ENCODE peak calls at places on chromosome 6, in ten cellular contexts. One of them, this sample, is unnamed.

GRCh38 chr6:26053929-26054658 is 33.1 kb upstream of the HFE start:
- DNase-seq in astrocyte: no peak
- DNase-seq in GM23248: peak; percentile 50
- DNase-seq in colonic mucosa: no peak
- DNase-seq in fibroblast of lung: peak; percentile 34
- DNase-seq in endodermal cell: no peak
- DNase-seq in neural progenitor cell: no peak
- DNase-seq in H9: no peak
- DNase-seq in SK-N-SH: no peak
- DNase-seq in MM.1S: no peak
- DNase-seq in this sample: no peak

GRCh38 chr6:158461954-158462353 is 97.9 kb upstream of the TMEM181 start:
- DNase-seq in endodermal cell: no peak
- DNase-seq in H9: no peak
- DNase-seq in neural progenitor cell: no peak
- DNase-seq in MM.1S: no peak
- DNase-seq in SK-N-SH: no peak
- DNase-seq in colonic mucosa: no peak
- DNase-seq in fibroblast of lung: no peak
- DNase-seq in astrocyte: no peak
- DNase-seq in GM23248: no peak
- DNase-seq in this sample: no peak

GRCh38 chr6:142820336-142821016 is 124.5 kb downstream of the HIVEP2 start:
- DNase-seq in SK-N-SH: no peak
- DNase-seq in endodermal cell: no peak
- DNase-seq in GM23248: no peak
- DNase-seq in MM.1S: peak; percentile 18
- DNase-seq in colonic mucosa: no peak
- DNase-seq in H9: no peak
- DNase-seq in astrocyte: no peak
- DNase-seq in fibroblast of lung: peak; percentile 29
- DNase-seq in neural progenitor cell: no peak
- DNase-seq in this sample: no peak

GRCh38 chr6:33446356-33446755 is 8.0 kb upstream of the ZBTB9 start:
- DNase-seq in astrocyte: no peak
- DNase-seq in fibroblast of lung: no peak
- DNase-seq in SK-N-SH: peak; percentile 8
- DNase-seq in colonic mucosa: no peak
- DNase-seq in MM.1S: no peak
- DNase-seq in GM23248: no peak
- DNase-seq in endodermal cell: no peak
- DNase-seq in H9: no peak
- DNase-seq in neural progenitor cell: no peak
- DNase-seq in this sample: peak; percentile 12

GRCh38 chr6:157574851-157575424 is 193.9 kb downstream of the ZDHHC14 start:
- DNase-seq in fibroblast of lung: no peak
- DNase-seq in colonic mucosa: peak; percentile 8
- DNase-seq in GM23248: no peak
- DNase-seq in SK-N-SH: no peak
- DNase-seq in H9: no peak
- DNase-seq in MM.1S: no peak
- DNase-seq in astrocyte: no peak
- DNase-seq in endodermal cell: no peak
- DNase-seq in neural progenitor cell: no peak
- DNase-seq in this sample: no peak

GRCh38 chr6:128659878-128660622 is 139.7 kb upstream of the PTPRK start:
- DNase-seq in astrocyte: peak; percentile 16
- DNase-seq in MM.1S: no peak
- DNase-seq in SK-N-SH: no peak
- DNase-seq in colonic mucosa: no peak
- DNase-seq in endodermal cell: no peak
- DNase-seq in GM23248: peak; percentile 3
- DNase-seq in H9: no peak
- DNase-seq in fibroblast of lung: no peak
- DNase-seq in neural progenitor cell: no peak
- DNase-seq in this sample: no peak

GRCh38 chr6:137044366-137045220 is at the start of gene IL20RA:
- DNase-seq in GM23248: peak; percentile 55
- DNase-seq in fibroblast of lung: no peak
- DNase-seq in SK-N-SH: peak; percentile 87
- DNase-seq in MM.1S: peak; percentile 69
- DNase-seq in neural progenitor cell: peak; percentile 57
- DNase-seq in colonic mucosa: no peak
- DNase-seq in endodermal cell: peak; percentile 81
- DNase-seq in astrocyte: no peak
- DNase-seq in H9: peak; percentile 48
- DNase-seq in this sample: no peak

GRCh38 chr6:169890049-169890448 is 138.6 kb downstream of the ERMARD start:
- DNase-seq in H9: no peak
- DNase-seq in colonic mucosa: no peak
- DNase-seq in SK-N-SH: peak; percentile 69
- DNase-seq in endodermal cell: no peak
- DNase-seq in neural progenitor cell: no peak
- DNase-seq in astrocyte: no peak
- DNase-seq in GM23248: no peak
- DNase-seq in MM.1S: no peak
- DNase-seq in fibroblast of lung: no peak
- DNase-seq in this sample: no peak

GRCh38 chr6:125301435-125302391 is at the start of gene HDDC2:
- DNase-seq in MM.1S: peak; percentile 56
- DNase-seq in GM23248: peak; percentile 90
- DNase-seq in fibroblast of lung: peak; percentile 69
- DNase-seq in SK-N-SH: peak; percentile 89
- DNase-seq in H9: peak; percentile 67
- DNase-seq in endodermal cell: peak; percentile 87
- DNase-seq in astrocyte: peak; percentile 70
- DNase-seq in neural progenitor cell: peak; percentile 90
- DNase-seq in colonic mucosa: peak; percentile 70
- DNase-seq in this sample: peak; percentile 82

GRCh38 chr6:43499028-43499815 is 10.9 kb downstream of the LRRC73 start:
- DNase-seq in GM23248: no peak
- DNase-seq in H9: no peak
- DNase-seq in MM.1S: no peak
- DNase-seq in endodermal cell: no peak
- DNase-seq in fibroblast of lung: no peak
- DNase-seq in SK-N-SH: no peak
- DNase-seq in astrocyte: no peak
- DNase-seq in colonic mucosa: no peak
- DNase-seq in neural progenitor cell: no peak
- DNase-seq in this sample: no peak

GRCh38 chr6:43299338-43300293 is 1.6 kb downstream of the SLC22A7 start:
- DNase-seq in MM.1S: no peak
- DNase-seq in colonic mucosa: no peak
- DNase-seq in neural progenitor cell: no peak
- DNase-seq in fibroblast of lung: no peak
- DNase-seq in endodermal cell: no peak
- DNase-seq in H9: no peak
- DNase-seq in SK-N-SH: peak; percentile 79
- DNase-seq in GM23248: no peak
- DNase-seq in astrocyte: no peak
- DNase-seq in this sample: no peak

GRCh38 chr6:132961610-132962009 is 147.2 kb downstream of the RPS12 start:
- DNase-seq in GM23248: peak; percentile 3
- DNase-seq in SK-N-SH: no peak
- DNase-seq in neural progenitor cell: peak; percentile 23
- DNase-seq in H9: peak; percentile 39
- DNase-seq in astrocyte: no peak
- DNase-seq in endodermal cell: peak; percentile 58
- DNase-seq in colonic mucosa: no peak
- DNase-seq in fibroblast of lung: no peak
- DNase-seq in MM.1S: no peak
- DNase-seq in this sample: peak; percentile 63

GRCh38 chr6:132962936-132963579 is 148.7 kb downstream of the RPS12 start:
- DNase-seq in MM.1S: peak; percentile 69
- DNase-seq in endodermal cell: peak; percentile 95
- DNase-seq in SK-N-SH: peak; percentile 51
- DNase-seq in astrocyte: peak; percentile 39
- DNase-seq in H9: peak; percentile 86
- DNase-seq in colonic mucosa: peak; percentile 69
- DNase-seq in neural progenitor cell: peak; percentile 90
- DNase-seq in GM23248: peak; percentile 73
- DNase-seq in fibroblast of lung: peak; percentile 76
- DNase-seq in this sample: peak; percentile 81

GRCh38 chr6:132959927-132960326 is 145.6 kb downstream of the RPS12 start:
- DNase-seq in MM.1S: no peak
- DNase-seq in endodermal cell: no peak
- DNase-seq in GM23248: no peak
- DNase-seq in astrocyte: no peak
- DNase-seq in H9: no peak
- DNase-seq in colonic mucosa: no peak
- DNase-seq in neural progenitor cell: no peak
- DNase-seq in fibroblast of lung: no peak
- DNase-seq in SK-N-SH: no peak
- DNase-seq in this sample: no peak

GRCh38 chr6:132961122-132961521 is 146.8 kb downstream of the RPS12 start:
- DNase-seq in astrocyte: peak; percentile 81
- DNase-seq in fibroblast of lung: peak; percentile 88
- DNase-seq in SK-N-SH: no peak
- DNase-seq in MM.1S: no peak
- DNase-seq in GM23248: peak; percentile 84
- DNase-seq in neural progenitor cell: no peak
- DNase-seq in H9: no peak
- DNase-seq in endodermal cell: no peak
- DNase-seq in colonic mucosa: no peak
- DNase-seq in this sample: no peak

GRCh38 chr6:132960720-132961119 is 146.4 kb downstream of the RPS12 start:
- DNase-seq in endodermal cell: no peak
- DNase-seq in astrocyte: peak; percentile 77
- DNase-seq in colonic mucosa: no peak
- DNase-seq in neural progenitor cell: no peak
- DNase-seq in GM23248: no peak
- DNase-seq in SK-N-SH: no peak
- DNase-seq in MM.1S: no peak
- DNase-seq in fibroblast of lung: no peak
- DNase-seq in H9: no peak
- DNase-seq in this sample: no peak
- H3K9ac ChIP-seq in endodermal cell: no peak overlapping the region
- H3K9ac ChIP-seq in astrocyte: no peak overlapping the region
- H3K9ac ChIP-seq in colonic mucosa: no peak overlapping the region
- H3K9ac ChIP-seq in neural progenitor cell: no peak overlapping the region
- H3K9ac ChIP-seq in GM23248: no peak overlapping the region
- H3K9ac ChIP-seq in SK-N-SH: no peak overlapping the region
- H3K9ac ChIP-seq in MM.1S: no peak overlapping the region
- H3K9ac ChIP-seq in fibroblast of lung: no peak overlapping the region
- H3K9ac ChIP-seq in H9: no peak overlapping the region
- H3K9ac ChIP-seq in this sample: no peak overlapping the region

GRCh38 chr6:45505470-45505869 is 127.7 kb upstream of the SUPT3H start:
- DNase-seq in endodermal cell: no peak
- DNase-seq in fibroblast of lung: no peak
- DNase-seq in MM.1S: no peak
- DNase-seq in colonic mucosa: no peak
- DNase-seq in neural progenitor cell: no peak
- DNase-seq in GM23248: peak; percentile 10
- DNase-seq in H9: no peak
- DNase-seq in SK-N-SH: no peak
- DNase-seq in astrocyte: no peak
- DNase-seq in this sample: no peak
- H3K9ac ChIP-seq in endodermal cell: no peak overlapping the region
- H3K9ac ChIP-seq in fibroblast of lung: no peak overlapping the region
- H3K9ac ChIP-seq in MM.1S: no peak overlapping the region
- H3K9ac ChIP-seq in colonic mucosa: no peak overlapping the region
- H3K9ac ChIP-seq in neural progenitor cell: no peak overlapping the region
- H3K9ac ChIP-seq in GM23248: peak overlapping the region; percentile 2
- H3K9ac ChIP-seq in H9: no peak overlapping the region
- H3K9ac ChIP-seq in SK-N-SH: no peak overlapping the region
- H3K9ac ChIP-seq in astrocyte: peak overlapping the region; percentile 8
- H3K9ac ChIP-seq in this sample: no peak overlapping the region

GRCh38 chr6:134351615-134352474 is 33.9 kb upstream of the SGK1 start:
- DNase-seq in neural progenitor cell: peak; percentile 23
- DNase-seq in fibroblast of lung: no peak
- DNase-seq in colonic mucosa: no peak
- DNase-seq in SK-N-SH: no peak
- DNase-seq in GM23248: no peak
- DNase-seq in endodermal cell: peak; percentile 73
- DNase-seq in H9: peak; percentile 31
- DNase-seq in astrocyte: no peak
- DNase-seq in MM.1S: peak; percentile 12
- DNase-seq in this sample: no peak
- H3K9ac ChIP-seq in neural progenitor cell: no peak overlapping the region
- H3K9ac ChIP-seq in fibroblast of lung: no peak overlapping the region
- H3K9ac ChIP-seq in colonic mucosa: no peak overlapping the region
- H3K9ac ChIP-seq in SK-N-SH: no peak overlapping the region
- H3K9ac ChIP-seq in GM23248: no peak overlapping the region
- H3K9ac ChIP-seq in endodermal cell: no peak overlapping the region
- H3K9ac ChIP-seq in H9: no peak overlapping the region
- H3K9ac ChIP-seq in astrocyte: no peak overlapping the region
- H3K9ac ChIP-seq in MM.1S: no peak overlapping the region
- H3K9ac ChIP-seq in this sample: no peak overlapping the region

GRCh38 chr6:46134216-46134615 is 4.4 kb downstream of the ENPP4 start:
- DNase-seq in MM.1S: no peak
- DNase-seq in H9: no peak
- DNase-seq in astrocyte: no peak
- DNase-seq in colonic mucosa: no peak
- DNase-seq in fibroblast of lung: no peak
- DNase-seq in endodermal cell: no peak
- DNase-seq in GM23248: no peak
- DNase-seq in SK-N-SH: no peak
- DNase-seq in neural progenitor cell: peak; percentile 78
- DNase-seq in this sample: no peak

GRCh38 chr6:46130665-46131064 is 876 bp downstream of the ENPP4 start:
- DNase-seq in colonic mucosa: no peak
- DNase-seq in GM23248: peak; percentile 3
- DNase-seq in H9: no peak
- DNase-seq in astrocyte: no peak
- DNase-seq in SK-N-SH: no peak
- DNase-seq in neural progenitor cell: no peak
- DNase-seq in fibroblast of lung: no peak
- DNase-seq in MM.1S: no peak
- DNase-seq in endodermal cell: no peak
- DNase-seq in this sample: no peak

GRCh38 chr6:46128476-46128875 is 1.3 kb upstream of the ENPP4 start:
- DNase-seq in MM.1S: no peak
- DNase-seq in neural progenitor cell: no peak
- DNase-seq in H9: no peak
- DNase-seq in astrocyte: no peak
- DNase-seq in SK-N-SH: no peak
- DNase-seq in GM23248: no peak
- DNase-seq in fibroblast of lung: no peak
- DNase-seq in endodermal cell: no peak
- DNase-seq in colonic mucosa: no peak
- DNase-seq in this sample: peak; percentile 54

GRCh38 chr6:46129634-46130505 is at the start of gene ENPP4:
- DNase-seq in SK-N-SH: peak; percentile 72
- DNase-seq in astrocyte: peak; percentile 45
- DNase-seq in H9: peak; percentile 96
- DNase-seq in neural progenitor cell: peak; percentile 95
- DNase-seq in fibroblast of lung: peak; percentile 77
- DNase-seq in MM.1S: peak; percentile 93
- DNase-seq in endodermal cell: peak; percentile 98
- DNase-seq in GM23248: peak; percentile 80
- DNase-seq in colonic mucosa: peak; percentile 89
- DNase-seq in this sample: peak; percentile 97

DNA sequence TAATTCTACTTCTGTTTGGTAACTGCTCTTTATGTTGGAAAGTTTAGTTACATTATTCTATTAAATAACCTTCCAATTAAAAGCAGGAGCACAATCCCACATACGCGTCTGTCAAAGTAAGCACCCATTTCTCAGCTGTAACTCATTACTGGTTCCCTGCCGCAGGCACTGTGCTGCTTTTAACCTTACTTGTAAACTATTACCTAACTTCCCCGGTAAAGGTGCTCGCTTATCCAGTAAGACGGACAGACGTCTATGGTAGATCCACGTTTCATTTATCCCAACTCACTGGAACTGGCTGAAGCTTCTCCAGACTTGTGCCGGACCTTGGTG is 522 bp upstream of the ENPP4 start:
- DNase-seq in neural progenitor cell: no peak
- DNase-seq in fibroblast of lung: no peak
- DNase-seq in GM23248: no peak
- DNase-seq in MM.1S: no peak
- DNase-seq in astrocyte: no peak
- DNase-seq in colonic mucosa: no peak
- DNase-seq in SK-N-SH: no peak
- DNase-seq in endodermal cell: no peak
- DNase-seq in H9: no peak
- DNase-seq in this sample: peak; percentile 52
- H3K9ac ChIP-seq in neural progenitor cell: no peak overlapping the region
- H3K9ac ChIP-seq in fibroblast of lung: no peak overlapping the region
- H3K9ac ChIP-seq in GM23248: no peak overlapping the region
- H3K9ac ChIP-seq in MM.1S: peak overlapping the region; percentile 77
- H3K9ac ChIP-seq in astrocyte: no peak overlapping the region
- H3K9ac ChIP-seq in colonic mucosa: peak overlapping the region; percentile 87
- H3K9ac ChIP-seq in SK-N-SH: no peak overlapping the region
- H3K9ac ChIP-seq in endodermal cell: no peak overlapping the region
- H3K9ac ChIP-seq in H9: peak overlapping the region; percentile 65
- H3K9ac ChIP-seq in this sample: peak overlapping the region; percentile 64

This sample was measured in Karpas-422.